ENCODE peak calls at places on chromosomes 2 and 18, in six cellular contexts. A is neural progenitor cell; I is naive thymus-derived CD4-positive, alpha-beta T cell; U is colonic mucosa; Q is body of pancreas; J is kidney. G is an unnamed sample. For H3K9me3, the result is how much of the 10 kb centered on the place peaks cover.

GRCh38 chr18:73232933-73233332 is 365.1 kb upstream of the NETO1 start:
- DNase-seq in A (no peak), I (no peak), U (no peak), Q (no peak), J (no peak), G (no peak)

GRCh38 chr2:222993920-222994650 is 57.9 kb upstream of the KCNE4 start:
- DNase-seq in A (no peak), I (no peak), U (peak), Q (peak), J (peak), G (no peak)

GRCh38 chr2:53452957-53453748 is 314.5 kb upstream of the CHAC2 start:
- DNase-seq in A (no peak), I (no peak), U (no peak), Q (peak), J (no peak), G (no peak)

GRCh38 chr2:60260646-60261296 is 292.7 kb downstream of the BCL11A start:
- DNase-seq in A (no peak), I (no peak), U (no peak), Q (peak), J (no peak), G (no peak)

GRCh38 chr2:239881561-239882320 is 143.4 kb downstream of the NDUFA10 start:
- DNase-seq in A (no peak), I (no peak), U (peak), Q (no peak), J (peak), G (peak)

GRCh38 chr2:136214284-136214683 is 96.3 kb upstream of the CXCR4 start:
- DNase-seq in A (no peak), I (no peak), U (no peak), Q (no peak), J (no peak), G (no peak)

GRCh38 chr2:6721395-6721794 is 144.3 kb downstream of the CMPK2 start:
- DNase-seq in A (no peak), I (no peak), U (no peak), Q (no peak), J (no peak), G (no peak)

GRCh38 chr2:218024336-218024735 is 21.5 kb upstream of the TNS1 start:
- DNase-seq in A (no peak), I (no peak), U (no peak), Q (no peak), J (peak), G (peak)

GRCh38 chr2:235106874-235107639 is 155.2 kb downstream of the SH3BP4 start:
- DNase-seq in A (peak), I (no peak), U (peak), Q (peak), J (no peak), G (peak)

GRCh38 chr2:45626387-45627010 is 15.4 kb upstream of the SRBD1 start:
- DNase-seq in A (no peak), I (no peak), U (no peak), Q (peak), J (no peak), G (no peak)

GRCh38 chr2:205175831-205176230 is 506.5 kb upstream of the NRP2 start:
- DNase-seq in A (no peak), I (no peak), U (no peak), Q (peak), J (no peak), G (no peak)

GRCh38 chr2:129491251-129491817 is 488.1 kb upstream of the RAB6C start:
- DNase-seq in A (no peak), I (no peak), U (no peak), Q (no peak), J (no peak), G (no peak)

GRCh38 chr2:84911135-84911678 is 5.8 kb downstream of the TMSB10 start:
- DNase-seq in A (no peak), I (no peak), U (no peak), Q (no peak), J (no peak), G (no peak)

GRCh38 chr2:241300000-241300399 is 15.5 kb downstream of the HDLBP start:
- DNase-seq in A (no peak), I (peak), U (no peak), Q (no peak), J (no peak), G (no peak)

GRCh38 chr2:172745636-172746035 is 10.0 kb downstream of the RAPGEF4 start:
- DNase-seq in A (no peak), I (no peak), U (no peak), Q (no peak), J (no peak), G (no peak)

GRCh38 chr2:66364495-66364992 is 70.4 kb upstream of the MEIS1 start:
- DNase-seq in A (no peak), I (no peak), U (no peak), Q (no peak), J (no peak), G (peak)

GRCh38 chr18:76252880-76253279 is 242.2 kb downstream of the ZNF516 start:
- DNase-seq in A (peak), I (no peak), U (no peak), Q (no peak), J (no peak), G (no peak)

GRCh38 chr2:69026026-69026425 is 13.0 kb downstream of the ANTXR1 start:
- DNase-seq in A (peak), I (no peak), U (peak), Q (peak), J (no peak), G (no peak)

GRCh38 chr18:23958036-23958435 is 56.5 kb upstream of the TTC39C start:
- DNase-seq in A (no peak), I (no peak), U (no peak), Q (peak), J (no peak), G (no peak)

GRCh38 chr18:76405761-76406356 is 89.2 kb downstream of the ZNF516 start:
- DNase-seq in A (peak), I (peak), U (peak), Q (peak), J (no peak), G (peak)

GRCh38 chr2:67015681-67016080 is 381.5 kb upstream of the ETAA1 start:
- DNase-seq in A (no peak), I (no peak), U (no peak), Q (peak), J (no peak), G (no peak)

GRCh38 chr2:72415256-72415655 is 267.6 kb upstream of the CYP26B1 start:
- DNase-seq in A (no peak), I (no peak), U (no peak), Q (no peak), J (no peak), G (no peak)

GRCh38 chr2:20061476-20061875 is 10.0 kb upstream of the LAPTM4A start:
- DNase-seq in A (no peak), I (no peak), U (no peak), Q (no peak), J (no peak), G (peak)

GRCh38 chr18:32661486-32662299 is 111.1 kb downstream of the KLHL14 start:
- DNase-seq in A (no peak), I (no peak), U (no peak), Q (no peak), J (no peak), G (no peak)

GRCh38 chr2:166413255-166413654 is 37.5 kb upstream of the SCN9A start:
- DNase-seq in A (no peak), I (no peak), U (no peak), Q (no peak), J (no peak), G (no peak)

GRCh38 chr18:48777026-48777736 is 173.6 kb downstream of the SMAD7 start:
- DNase-seq in A (peak), I (peak), U (peak), Q (peak), J (peak), G (no peak)

GRCh38 chr2:170222842-170223241 is 44.9 kb downstream of the MYO3B start:
- DNase-seq in A (no peak), I (no peak), U (no peak), Q (no peak), J (no peak), G (no peak)

GRCh38 chr2:170224692-170225091 is 46.7 kb downstream of the MYO3B start:
- DNase-seq in A (no peak), I (no peak), U (no peak), Q (no peak), J (no peak), G (no peak)

GRCh38 chr2:170218931-170219330 is 41.0 kb downstream of the MYO3B start:
- DNase-seq in A (peak), I (no peak), U (no peak), Q (no peak), J (no peak), G (no peak)

GRCh38 chr2:170221317-170222288 is 43.7 kb downstream of the MYO3B start:
- DNase-seq in A (no peak), I (no peak), U (no peak), Q (no peak), J (no peak), G (no peak)

DNA sequence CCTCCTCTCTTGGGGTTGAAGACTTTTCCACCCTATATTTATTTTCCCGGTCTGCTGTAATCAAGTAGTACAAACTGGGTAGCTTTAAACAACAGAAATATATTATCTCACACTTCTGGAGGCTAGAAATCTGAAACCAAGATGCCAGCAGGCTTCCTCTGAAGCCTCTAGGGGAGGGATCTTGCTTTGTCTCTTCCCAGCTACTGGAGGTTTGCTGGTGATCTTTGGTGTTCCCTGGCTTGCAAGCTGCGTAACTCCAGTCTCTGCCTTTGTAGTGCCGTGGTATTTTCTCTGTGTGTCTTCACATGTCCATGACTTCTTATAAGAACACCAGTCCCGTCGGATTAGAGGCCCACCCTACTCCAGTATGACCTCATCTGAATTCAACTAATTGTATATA is 44.4 kb downstream of the MYO3B start:
- DNase-seq in A (peak), I (no peak), U (no peak), Q (no peak), J (no peak), G (no peak)
- H3K27ac ChIP-seq in A (peak), I (no peak), U (no peak), Q (no peak), J (no peak), G (no peak)

GRCh38 chr2:128039535-128039934 is 11.7 kb upstream of the SAP130 start:
- DNase-seq in A (no peak), I (no peak), U (no peak), Q (no peak), J (no peak), G (no peak)
- H3K9me3 ChIP-seq in A (under half), I (under half), U (under half), Q (under half), J (under half), G (under half)

GRCh38 chr2:216447293-216447692 is 35.0 kb downstream of the SMARCAL1 start:
- DNase-seq in A (no peak), I (no peak), U (no peak), Q (no peak), J (no peak), G (no peak)

GRCh38 chr2:216445489-216445888 is 33.2 kb downstream of the SMARCAL1 start:
- DNase-seq in A (no peak), I (no peak), U (no peak), Q (no peak), J (no peak), G (no peak)

GRCh38 chr2:216450346-216450745 is 38.1 kb downstream of the SMARCAL1 start:
- DNase-seq in A (no peak), I (no peak), U (no peak), Q (no peak), J (no peak), G (no peak)

GRCh38 chr2:216448829-216449228 is 36.5 kb downstream of the SMARCAL1 start:
- DNase-seq in A (no peak), I (no peak), U (no peak), Q (no peak), J (no peak), G (no peak)

DNA sequence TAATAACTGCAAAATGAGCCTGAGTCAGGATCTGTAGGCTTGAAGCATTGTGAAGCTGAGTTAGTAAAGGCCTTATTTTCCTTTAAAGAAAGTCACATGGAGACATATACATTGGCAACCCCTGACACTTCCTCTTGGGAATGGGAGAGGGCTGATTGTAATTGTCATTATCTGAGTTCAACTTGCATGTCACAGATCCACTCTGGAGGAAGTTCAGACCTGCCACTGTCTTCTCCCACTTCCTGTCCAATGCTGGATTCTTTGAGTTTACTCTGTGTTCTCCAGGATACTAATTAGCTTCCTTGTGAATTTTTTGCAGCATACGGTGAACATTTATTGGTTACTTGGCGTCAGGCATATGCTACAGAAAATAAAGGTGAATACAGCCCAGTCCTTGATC is 34.1 kb downstream of the SMARCAL1 start:
- DNase-seq in A (no peak), I (no peak), U (no peak), Q (no peak), J (no peak), G (no peak)
- H3K27ac ChIP-seq in A (no peak), I (no peak), U (no peak), Q (no peak), J (no peak), G (no peak)

DNA sequence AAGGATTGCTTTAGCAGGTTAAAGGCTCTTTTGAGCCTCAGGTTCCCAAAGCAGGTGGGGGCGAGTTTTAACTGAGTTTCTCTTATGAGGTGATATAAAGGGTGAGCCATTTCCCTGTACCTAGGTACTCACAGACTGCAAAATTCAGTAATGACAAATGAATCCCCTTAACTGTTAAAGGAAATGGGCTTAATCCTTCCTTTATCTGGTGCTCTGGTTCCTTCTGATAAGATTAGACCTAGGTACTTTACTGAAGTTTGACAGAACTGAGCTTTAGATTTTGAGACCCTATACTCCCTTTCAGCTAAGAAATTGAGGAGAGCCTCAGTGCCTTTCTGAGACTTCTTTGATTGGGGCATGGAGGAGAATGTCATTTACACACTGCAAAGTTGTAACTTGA is 42.6 kb downstream of the STK17B start:
- DNase-seq in A (no peak), I (no peak), U (no peak), Q (no peak), J (no peak), G (no peak)
- H3K9me3 ChIP-seq in A (under half), I (half or more), U (under half), Q (under half), J (under half), G (under half)

DNA sequence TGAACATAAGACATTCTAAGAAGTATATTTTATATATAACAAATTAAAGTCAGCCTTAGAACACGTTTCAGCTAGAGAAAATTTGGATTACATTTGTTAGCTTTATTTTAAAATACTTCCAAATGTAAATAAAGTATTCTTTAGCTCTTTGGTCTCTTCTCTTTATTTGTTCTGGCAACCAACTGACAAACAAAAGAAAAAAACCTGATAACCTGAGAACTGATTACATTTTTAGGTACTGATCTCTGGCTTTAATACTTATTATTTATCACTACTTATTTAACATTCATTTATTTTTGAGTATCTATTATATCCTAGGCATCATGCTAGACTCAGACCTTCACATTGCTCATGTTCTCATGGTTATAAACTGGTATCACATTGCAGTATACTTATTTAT is 18.5 kb downstream of the CCDC138 start:
- DNase-seq in A (no peak), I (no peak), U (no peak), Q (no peak), J (no peak), G (no peak)
- H3K27ac ChIP-seq in A (no peak), I (no peak), U (no peak), Q (no peak), J (no peak), G (no peak)

DNA sequence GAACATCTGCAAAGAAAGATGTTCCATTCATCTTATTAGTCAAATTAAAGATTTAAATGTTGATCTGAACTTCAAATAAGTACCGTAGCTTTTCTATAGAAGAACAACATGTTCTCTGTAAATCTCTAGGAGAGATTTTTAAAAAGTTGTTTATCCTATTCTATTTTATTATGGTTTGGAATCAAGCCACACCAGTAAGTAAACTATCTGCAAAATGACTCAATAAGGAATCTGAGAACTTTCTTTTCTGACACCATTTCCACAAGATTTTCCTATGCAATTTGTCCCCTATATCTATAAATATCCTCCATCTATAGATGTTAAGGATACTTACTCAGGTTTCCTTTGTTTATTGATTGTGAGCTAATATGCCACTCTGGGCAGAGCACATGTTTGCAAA is 736.6 kb downstream of the CBLN2 start:
- DNase-seq in A (no peak), I (no peak), U (no peak), Q (no peak), J (no peak), G (no peak)
- H3K9me3 ChIP-seq in A (under half), I (under half), U (under half), Q (under half), J (under half), G (under half)

GRCh38 chr18:63683152-63683551 is 19.6 kb upstream of the SERPINB11 start:
- DNase-seq in A (peak), I (no peak), U (no peak), Q (no peak), J (no peak), G (peak)
- H3K27ac ChIP-seq in A (peak), I (no peak), U (no peak), Q (no peak), J (no peak), G (no peak)

GRCh38 chr2:169345507-169346120 is 16.7 kb downstream of the LRP2 start:
- DNase-seq in A (no peak), I (no peak), U (no peak), Q (no peak), J (no peak), G (no peak)

GRCh38 chr2:169348321-169349002 is 13.9 kb downstream of the LRP2 start:
- DNase-seq in A (no peak), I (no peak), U (no peak), Q (no peak), J (no peak), G (no peak)

GRCh38 chr2:169351725-169352124 is 10.6 kb downstream of the LRP2 start:
- DNase-seq in A (no peak), I (no peak), U (no peak), Q (no peak), J (no peak), G (no peak)

GRCh38 chr2:169344736-169345506 is 17.4 kb downstream of the LRP2 start:
- DNase-seq in A (no peak), I (no peak), U (no peak), Q (no peak), J (no peak), G (no peak)

GRCh38 chr2:169349528-169349927 is 12.8 kb downstream of the LRP2 start:
- DNase-seq in A (no peak), I (no peak), U (no peak), Q (no peak), J (no peak), G (no peak)
- H3K9me3 ChIP-seq in A (under half), I (under half), U (under half), Q (under half), J (under half), G (under half)

GRCh38 chr2:174631009-174631981 is 33.7 kb upstream of the WIPF1 start:
- DNase-seq in A (no peak), I (no peak), U (no peak), Q (no peak), J (no peak), G (peak)

GRCh38 chr2:174635015-174635593 is 37.5 kb upstream of the WIPF1 start:
- DNase-seq in A (no peak), I (no peak), U (no peak), Q (no peak), J (no peak), G (no peak)

GRCh38 chr2:174634130-174635014 is 36.8 kb upstream of the WIPF1 start:
- DNase-seq in A (no peak), I (peak), U (no peak), Q (no peak), J (no peak), G (no peak)

GRCh38 chr2:174632847-174633620 is 35.4 kb upstream of the WIPF1 start:
- DNase-seq in A (no peak), I (no peak), U (no peak), Q (no peak), J (no peak), G (no peak)

GRCh38 chr2:174633621-174633927 is 36.0 kb upstream of the WIPF1 start:
- DNase-seq in A (peak), I (no peak), U (no peak), Q (no peak), J (no peak), G (no peak)
- H3K27ac ChIP-seq in A (no peak), I (peak), U (peak), Q (no peak), J (peak), G (no peak)

G was measured in SJSA1.